ENCODE peak calls at places on chromosomes 13 and 19, in five cellular contexts. O is Peyer's patch, Q is A549, P is right lobe of liver, M is body of pancreas. E is an unnamed sample.

GRCh38 chr13:22014469-22014868 is 343.6 kb downstream of the FGF9 start:
- DNase-seq in O (no peak), M (no peak), P (no peak), Q (peak; percentile 5), E (no peak)

GRCh38 chr19:18859676-18860301 is 28.0 kb downstream of the UPF1 start:
- DNase-seq in O (peak; percentile 43), Q (no peak), M (no peak), P (no peak), E (no peak)

GRCh38 chr13:93562676-93563075 is 336.1 kb downstream of the GPC6 start:
- DNase-seq in O (no peak), P (no peak), Q (no peak), M (no peak), E (no peak)

GRCh38 chr19:46972301-46972700 is 47.3 kb upstream of the NPAS1 start:
- DNase-seq in M (no peak), P (no peak), O (no peak), Q (no peak), E (no peak)

GRCh38 chr19:3383121-3383722 is 16.8 kb downstream of the NFIC start:
- DNase-seq in O (no peak), M (no peak), P (no peak), Q (no peak), E (no peak)

GRCh38 chr13:25187596-25187995 is 15.5 kb upstream of the AMER2 start:
- DNase-seq in O (peak; percentile 5), M (no peak), Q (no peak), P (no peak), E (no peak)

GRCh38 chr13:44609137-44609536 is 33.0 kb upstream of the TSC22D1 start:
- DNase-seq in P (no peak), Q (no peak), O (no peak), M (no peak), E (no peak)

GRCh38 chr13:75792526-75793187 is 156.5 kb downstream of the LMO7 start:
- DNase-seq in O (no peak), P (no peak), Q (peak; percentile 67), M (peak; percentile 20), E (no peak)

GRCh38 chr19:33250500-33250899 is 24.9 kb upstream of the SLC7A10 start:
- DNase-seq in P (no peak), M (no peak), O (no peak), Q (no peak), E (peak; percentile 2)

GRCh38 chr13:85575110-85575509 is 224.1 kb downstream of the SLITRK6 start:
- DNase-seq in Q (no peak), M (no peak), O (no peak), P (no peak), E (no peak)

GRCh38 chr13:110136660-110137585 is 170.0 kb downstream of the COL4A1 start:
- DNase-seq in Q (no peak), M (no peak), O (no peak), P (no peak), E (peak; percentile 37)

GRCh38 chr13:44876782-44877324 is 112.4 kb downstream of the NUFIP1 start:
- DNase-seq in O (no peak), M (no peak), Q (peak; percentile 26), P (no peak), E (no peak)

GRCh38 chr19:13155472-13156284 is 5.5 kb downstream of the IER2 start:
- DNase-seq in O (peak; percentile 92), P (peak; percentile 93), Q (peak; percentile 81), M (peak; percentile 88), E (peak; percentile 91)

GRCh38 chr19:36051637-36052036 is 2.4 kb downstream of the THAP8 start:
- DNase-seq in Q (no peak), M (no peak), O (no peak), P (no peak), E (no peak)

GRCh38 chr13:67285611-67286010 is 55.5 kb upstream of the PCDH9 start:
- DNase-seq in Q (no peak), O (no peak), P (no peak), M (no peak), E (no peak)

GRCh38 chr13:41311607-41312500 is 787 bp downstream of the NAA16 start:
- DNase-seq in P (peak; percentile 62), Q (peak; percentile 6), O (peak; percentile 70), M (peak; percentile 77), E (peak; percentile 26)

GRCh38 chr19:49801401-49801888 is 11.6 kb downstream of the FUZ start:
- DNase-seq in Q (no peak), P (no peak), M (no peak), O (peak; percentile 45), E (no peak)

GRCh38 chr13:37642201-37642600 is 43.6 kb upstream of the POSTN start:
- DNase-seq in O (no peak), Q (no peak), M (no peak), P (no peak), E (no peak)

GRCh38 chr13:83057119-83057518 is 825.2 kb downstream of the SLITRK1 start:
- DNase-seq in P (no peak), Q (no peak), M (no peak), O (no peak), E (no peak)

GRCh38 chr13:113628291-113629270 is 29.4 kb downstream of the ATP4B start:
- DNase-seq in O (no peak), P (peak; percentile 11), M (no peak), Q (no peak), E (peak; percentile 7)

GRCh38 chr13:80040977-80041310 is 300.0 kb downstream of the SPRY2 start:
- DNase-seq in O (no peak), M (no peak), P (no peak), Q (no peak), E (no peak)

GRCh38 chr13:78193853-78194252 is 275.2 kb upstream of the EDNRB start:
- DNase-seq in O (no peak), Q (no peak), P (no peak), M (no peak), E (no peak)

GRCh38 chr19:36256853-36257511 is 42.1 kb downstream of the ZNF146 start:
- DNase-seq in P (no peak), O (no peak), M (no peak), Q (no peak), E (no peak)

GRCh38 chr19:15154002-15154612 is 46.7 kb downstream of the NOTCH3 start:
- DNase-seq in Q (peak; percentile 56), P (no peak), M (no peak), O (peak; percentile 57), E (peak; percentile 46)

GRCh38 chr13:73065665-73066350 is 7.0 kb downstream of the KLF5 start:
- DNase-seq in P (no peak), M (peak; percentile 29), Q (no peak), O (peak; percentile 68), E (no peak)

GRCh38 chr13:73351730-73352129 is 292.9 kb downstream of the KLF5 start:
- DNase-seq in M (no peak), P (no peak), Q (no peak), O (no peak), E (no peak)

GRCh38 chr13:106182404-106182803 is 353.1 kb downstream of the EFNB2 start:
- DNase-seq in M (no peak), O (no peak), P (no peak), Q (peak; percentile 4), E (no peak)

GRCh38 chr13:93473441-93474270 is 247.0 kb downstream of the GPC6 start:
- DNase-seq in Q (no peak), O (no peak), M (no peak), P (no peak), E (no peak)

GRCh38 chr19:31220540-31220939 is 128.7 kb downstream of the TSHZ3 start:
- DNase-seq in Q (peak; percentile 42), P (no peak), O (peak; percentile 47), M (no peak), E (no peak)

GRCh38 chr19:38523319-38523718 is 89.8 kb downstream of the RYR1 start:
- DNase-seq in P (no peak), O (no peak), Q (no peak), M (no peak), E (no peak)

GRCh38 chr19:15432018-15432494 is 13.3 kb upstream of the AKAP8L start:
- DNase-seq in M (peak; percentile 21), Q (no peak), P (no peak), O (no peak), E (no peak)

GRCh38 chr13:99087130-99087953 is 109.5 kb upstream of the DOCK9 start:
- DNase-seq in P (peak; percentile 94), M (peak; percentile 93), Q (peak; percentile 86), O (peak; percentile 96), E (peak; percentile 93)
- TF ChIP-seq POLR2A in P (peak; percentile 61), M (peak; percentile 81), Q (peak; percentile 40), O (peak; percentile 82), E (peak; percentile 22)

DNA sequence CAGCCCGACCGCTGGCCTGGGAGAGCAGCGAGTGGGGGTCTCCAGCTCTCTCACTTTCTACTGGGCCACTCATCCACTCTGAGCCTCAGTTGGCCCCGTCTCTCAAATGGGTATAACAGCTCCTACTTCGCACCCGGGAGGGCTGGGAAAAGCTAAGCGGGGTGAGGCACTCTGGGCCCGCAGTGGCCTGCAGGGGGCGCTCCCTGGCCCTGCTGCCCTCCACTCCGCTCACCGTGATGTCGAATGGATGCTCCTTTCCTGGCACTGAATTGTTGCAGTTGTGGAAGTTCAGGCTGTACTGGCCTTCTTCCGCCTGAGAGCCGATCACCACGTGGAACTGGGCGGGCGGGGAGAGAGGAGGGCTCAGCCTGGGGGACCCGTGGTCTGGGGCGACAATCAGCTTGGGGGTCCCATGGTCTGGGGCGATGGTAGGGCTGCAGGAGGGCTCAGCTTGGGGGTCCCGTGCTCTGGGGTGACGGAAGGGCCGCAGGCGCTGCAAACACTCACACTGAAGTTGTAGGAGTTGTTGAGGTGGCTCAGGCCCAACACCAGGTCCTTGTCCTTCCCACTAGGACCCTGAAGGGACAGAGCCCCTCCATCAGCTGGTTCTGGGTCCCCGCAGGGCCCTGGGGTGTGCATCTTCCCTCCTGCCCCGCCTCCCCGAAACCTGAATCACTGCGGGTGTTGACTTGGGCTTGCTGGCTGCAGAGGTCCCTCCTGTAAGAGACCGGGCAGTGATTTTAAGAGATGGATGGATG is 3.9 kb downstream of the GPR108 start:
- DNase-seq in P (no peak), M (no peak), Q (no peak), O (no peak), E (peak; percentile 42)
- TF ChIP-seq CTCF in P (no peak), M (no peak), Q (no peak), O (no peak), E (peak; percentile 17)

DNA sequence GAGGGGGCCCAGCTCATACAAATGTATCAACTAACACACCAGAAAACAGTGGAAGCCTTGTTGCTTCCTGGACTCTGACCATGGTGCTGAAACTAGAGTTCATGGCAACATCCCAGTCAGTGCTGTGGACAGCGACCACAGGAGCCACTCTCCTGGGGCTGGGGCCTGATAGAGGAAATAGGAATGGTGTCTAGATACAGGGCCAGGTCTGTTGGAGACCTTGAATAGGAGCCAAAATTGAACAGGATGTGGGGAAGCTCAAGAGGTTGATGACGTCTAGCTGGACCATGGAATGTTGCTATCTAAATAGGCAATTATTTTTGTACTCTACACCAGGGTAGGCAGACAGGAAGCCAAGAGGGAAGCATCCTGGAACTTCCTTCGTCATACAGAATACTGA is 21.8 kb downstream of the LILRB4 start:
- DNase-seq in P (no peak), Q (peak; percentile 25), O (no peak), M (no peak), E (no peak)
- H3K9me3 ChIP-seq in P (no peaks in the 10 kb centered on the region), Q (no peaks in the 10 kb centered on the region), O (no peaks in the 10 kb centered on the region), M (no peaks in the 10 kb centered on the region), E (no peaks in the 10 kb centered on the region)

DNA sequence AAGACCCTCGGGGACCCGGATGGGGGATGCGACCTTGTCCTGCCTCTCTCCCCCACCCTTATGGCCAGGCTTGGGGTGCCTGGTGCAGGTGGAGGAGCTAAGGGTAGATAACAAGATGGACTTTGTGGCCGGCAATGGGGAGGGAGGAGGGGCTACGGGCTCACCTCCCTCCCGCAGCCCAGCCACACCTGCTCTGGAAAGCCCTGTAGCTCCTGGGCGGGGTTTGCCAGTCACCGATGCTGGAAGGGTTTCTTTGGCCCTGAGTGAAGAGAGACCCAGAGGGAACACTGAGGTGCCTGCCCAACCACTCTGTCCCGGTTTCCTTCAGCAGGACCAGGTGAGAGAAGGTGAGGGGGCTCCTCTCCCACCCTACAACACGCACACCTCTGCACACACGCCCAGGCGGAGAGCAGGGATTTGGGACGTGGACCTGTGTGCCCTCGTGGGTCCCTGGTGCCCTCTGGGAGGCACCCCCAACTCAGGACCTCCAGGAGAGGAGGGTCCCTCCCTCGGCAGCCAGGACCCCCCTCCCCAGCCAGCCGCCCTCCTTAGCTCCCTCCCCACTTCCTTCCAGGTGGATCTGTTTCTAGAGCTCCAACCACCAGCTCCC is at the start of gene FUT2:
- DNase-seq in M (peak; percentile 90), P (peak; percentile 54), O (peak; percentile 91), Q (no peak), E (no peak)
- TF ChIP-seq POLR2A in M (peak; percentile 68), P (no peak), O (peak; percentile 99), Q (no peak), E (no peak)